ENCODE peak calls at places on chromosomes 11 and 22, in four cellular contexts. One of them, this sample, is unnamed.
A peak's percentile ranks its signal among the peaks of the same experiment; 100 is the strongest.

GRCh38 chr11:83655996-83656395 is 369.8 kb upstream of the CCDC90B start:
- DNase-seq in GM12865: no peak
- DNase-seq in AG10803: no peak
- DNase-seq in neural progenitor cell: no peak
- DNase-seq in this sample: no peak

GRCh38 chr11:36098046-36098445 is 154.2 kb downstream of the LDLRAD3 start:
- DNase-seq in neural progenitor cell: no peak
- DNase-seq in AG10803: peak; percentile 6
- DNase-seq in GM12865: no peak
- DNase-seq in this sample: no peak

GRCh38 chr11:13784848-13785247 is 116.4 kb downstream of the FAR1 start:
- DNase-seq in neural progenitor cell: no peak
- DNase-seq in GM12865: no peak
- DNase-seq in AG10803: no peak
- DNase-seq in this sample: no peak

GRCh38 chr11:27124514-27125264 is 84.1 kb downstream of the BBOX1 start:
- DNase-seq in neural progenitor cell: no peak
- DNase-seq in AG10803: peak; percentile 59
- DNase-seq in GM12865: no peak
- DNase-seq in this sample: no peak

GRCh38 chr11:44905131-44905866 is 45.4 kb downstream of the TP53I11 start:
- DNase-seq in neural progenitor cell: no peak
- DNase-seq in GM12865: no peak
- DNase-seq in AG10803: no peak
- DNase-seq in this sample: no peak

GRCh38 chr22:35039625-35040024 is 26.3 kb upstream of the ISX start:
- DNase-seq in neural progenitor cell: no peak
- DNase-seq in GM12865: no peak
- DNase-seq in AG10803: peak; percentile 10
- DNase-seq in this sample: no peak

GRCh38 chr11:80937831-80938230 is 1497.0 kb upstream of the TENM4 start:
- DNase-seq in neural progenitor cell: no peak
- DNase-seq in AG10803: peak; percentile 13
- DNase-seq in GM12865: no peak
- DNase-seq in this sample: no peak

GRCh38 chr11:5596611-5597201 is at the start of gene TRIM6:
- DNase-seq in neural progenitor cell: peak; percentile 79
- DNase-seq in GM12865: peak; percentile 56
- DNase-seq in AG10803: peak; percentile 50
- DNase-seq in this sample: no peak

GRCh38 chr11:106389096-106389495 is 311.6 kb downstream of the AASDHPPT start:
- DNase-seq in neural progenitor cell: no peak
- DNase-seq in AG10803: peak; percentile 49
- DNase-seq in GM12865: no peak
- DNase-seq in this sample: no peak

GRCh38 chr22:38868286-38868721 is 3.7 kb downstream of the CBX6 start:
- DNase-seq in GM12865: no peak
- DNase-seq in AG10803: no peak
- DNase-seq in neural progenitor cell: no peak
- DNase-seq in this sample: peak; percentile 51

GRCh38 chr22:40202225-40202944 is 24.7 kb downstream of the TNRC6B start:
- DNase-seq in AG10803: no peak
- DNase-seq in GM12865: no peak
- DNase-seq in neural progenitor cell: no peak
- DNase-seq in this sample: no peak

GRCh38 chr22:22235564-22235963 is 9.0 kb upstream of the VPREB1 start:
- DNase-seq in neural progenitor cell: peak; percentile 61
- DNase-seq in AG10803: no peak
- DNase-seq in GM12865: peak; percentile 76
- DNase-seq in this sample: no peak

GRCh38 chr11:63829823-63830489 is 9.0 kb upstream of the MARK2 start:
- DNase-seq in GM12865: peak; percentile 28
- DNase-seq in AG10803: no peak
- DNase-seq in neural progenitor cell: peak; percentile 68
- DNase-seq in this sample: no peak

GRCh38 chr11:68959465-68960298 is 21.1 kb downstream of the MRGPRD start:
- DNase-seq in AG10803: no peak
- DNase-seq in GM12865: no peak
- DNase-seq in neural progenitor cell: no peak
- DNase-seq in this sample: peak; percentile 75

GRCh38 chr11:34890812-34891211 is 25.4 kb downstream of the APIP start:
- DNase-seq in neural progenitor cell: peak; percentile 59
- DNase-seq in AG10803: peak; percentile 46
- DNase-seq in GM12865: peak; percentile 21
- DNase-seq in this sample: no peak

GRCh38 chr22:27740192-27740748 is 61.3 kb downstream of the MN1 start:
- DNase-seq in neural progenitor cell: no peak
- DNase-seq in AG10803: no peak
- DNase-seq in GM12865: no peak
- DNase-seq in this sample: no peak

GRCh38 chr11:78310500-78310909 is 107.1 kb downstream of the GAB2 start:
- DNase-seq in AG10803: peak; percentile 46
- DNase-seq in neural progenitor cell: no peak
- DNase-seq in GM12865: peak; percentile 83
- DNase-seq in this sample: no peak

GRCh38 chr11:129973809-129974208 is 28.8 kb downstream of the PRDM10 start:
- DNase-seq in GM12865: no peak
- DNase-seq in neural progenitor cell: peak; percentile 20
- DNase-seq in AG10803: no peak
- DNase-seq in this sample: no peak

GRCh38 chr11:83174008-83174407 is 17.1 kb downstream of the PCF11 start:
- DNase-seq in neural progenitor cell: no peak
- DNase-seq in AG10803: no peak
- DNase-seq in GM12865: no peak
- DNase-seq in this sample: no peak

GRCh38 chr11:104060004-104060403 is 23.6 kb downstream of the DDI1 start:
- DNase-seq in AG10803: no peak
- DNase-seq in GM12865: no peak
- DNase-seq in neural progenitor cell: no peak
- DNase-seq in this sample: no peak

GRCh38 chr11:78181155-78181554 is 7.3 kb downstream of the KCTD21 start:
- DNase-seq in neural progenitor cell: no peak
- DNase-seq in GM12865: no peak
- DNase-seq in AG10803: no peak
- DNase-seq in this sample: no peak

GRCh38 chr22:22210889-22211833 is 33.4 kb upstream of the VPREB1 start:
- DNase-seq in neural progenitor cell: no peak
- DNase-seq in AG10803: no peak
- DNase-seq in GM12865: no peak
- DNase-seq in this sample: no peak

GRCh38 chr22:32411388-32411787 is 659 bp downstream of the RTCB start:
- DNase-seq in neural progenitor cell: peak; percentile 4
- DNase-seq in GM12865: peak; percentile 15
- DNase-seq in AG10803: peak; percentile 7
- DNase-seq in this sample: no peak

GRCh38 chr22:30876925-30877553 is 91.5 kb downstream of the MORC2 start:
- DNase-seq in neural progenitor cell: no peak
- DNase-seq in AG10803: peak; percentile 31
- DNase-seq in GM12865: no peak
- DNase-seq in this sample: peak; percentile 40

GRCh38 chr11:109859325-109859724 is 233.9 kb upstream of the ZC3H12C start:
- DNase-seq in AG10803: peak; percentile 56
- DNase-seq in neural progenitor cell: no peak
- DNase-seq in GM12865: no peak
- DNase-seq in this sample: no peak

GRCh38 chr22:46935506-46936377 is 173.3 kb downstream of the TBC1D22A start:
- DNase-seq in GM12865: no peak
- DNase-seq in neural progenitor cell: no peak
- DNase-seq in AG10803: no peak
- DNase-seq in this sample: no peak

GRCh38 chr11:68889948-68890446 is 13.6 kb downstream of the MRPL21 start:
- DNase-seq in neural progenitor cell: peak; percentile 71
- DNase-seq in AG10803: peak; percentile 98
- DNase-seq in GM12865: no peak
- DNase-seq in this sample: peak; percentile 75

GRCh38 chr11:69241075-69241740 is 52.7 kb upstream of the MYEOV start:
- DNase-seq in AG10803: no peak
- DNase-seq in GM12865: no peak
- DNase-seq in neural progenitor cell: no peak
- DNase-seq in this sample: no peak

GRCh38 chr11:2802389-2803185 is 83.0 kb downstream of the CDKN1C start:
- DNase-seq in GM12865: no peak
- DNase-seq in AG10803: no peak
- DNase-seq in neural progenitor cell: no peak
- DNase-seq in this sample: peak; percentile 67

GRCh38 chr22:47593291-47593690 is 830.8 kb downstream of the TBC1D22A start:
- DNase-seq in neural progenitor cell: no peak
- DNase-seq in AG10803: no peak
- DNase-seq in GM12865: no peak
- DNase-seq in this sample: peak; percentile 54

GRCh38 chr11:125320347-125321122 is 156.0 kb downstream of the PKNOX2 start:
- DNase-seq in AG10803: no peak
- DNase-seq in neural progenitor cell: no peak
- DNase-seq in GM12865: no peak
- DNase-seq in this sample: no peak

GRCh38 chr11:47177229-47177845 is 658 bp upstream of the ARFGAP2 start:
- DNase-seq in AG10803: peak; percentile 85
- DNase-seq in GM12865: peak; percentile 89
- DNase-seq in neural progenitor cell: peak; percentile 85
- DNase-seq in this sample: no peak

GRCh38 chr22:42949159-42949558 is 65.8 kb downstream of the PACSIN2 start:
- DNase-seq in GM12865: no peak
- DNase-seq in AG10803: peak; percentile 76
- DNase-seq in neural progenitor cell: no peak
- DNase-seq in this sample: no peak

GRCh38 chr11:117443269-117444186 is 115.9 kb downstream of the CEP164 start:
- DNase-seq in AG10803: peak; percentile 27
- DNase-seq in GM12865: peak; percentile 35
- DNase-seq in neural progenitor cell: peak; percentile 88
- DNase-seq in this sample: no peak
- TF ChIP-seq CTCF in AG10803: peak; percentile 54
- TF ChIP-seq CTCF in GM12865: peak; percentile 42
- TF ChIP-seq CTCF in neural progenitor cell: peak; percentile 78
- TF ChIP-seq CTCF in this sample: peak; percentile 76

GRCh38 chr11:66868726-66869291 is 11.9 kb downstream of the LRFN4 start:
- DNase-seq in neural progenitor cell: peak; percentile 86
- DNase-seq in AG10803: no peak
- DNase-seq in GM12865: peak; percentile 86
- DNase-seq in this sample: no peak
- TF ChIP-seq CTCF in neural progenitor cell: peak; percentile 67
- TF ChIP-seq CTCF in AG10803: no peak
- TF ChIP-seq CTCF in GM12865: peak; percentile 67
- TF ChIP-seq CTCF in this sample: peak; percentile 18

DNA sequence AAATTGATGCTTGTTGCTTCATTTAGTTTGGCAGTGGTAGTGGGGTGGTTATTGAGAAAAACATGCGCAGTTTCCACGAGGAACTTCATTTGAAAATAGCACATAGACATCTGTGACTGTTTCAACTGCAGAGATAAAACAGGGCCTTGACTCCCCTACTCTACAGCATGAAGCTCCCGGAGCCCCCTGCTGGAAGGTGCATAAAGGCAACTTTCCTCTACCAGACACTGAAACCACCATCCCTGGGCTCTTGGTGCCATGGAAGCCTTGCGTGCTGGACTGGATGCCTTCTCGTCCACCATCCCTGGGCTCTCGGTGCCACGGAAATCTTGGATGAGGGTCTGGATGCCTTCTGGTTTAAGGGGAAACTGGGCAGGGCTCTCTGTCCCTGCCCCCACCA is 195.8 kb downstream of the CSNK2A3 start:
- DNase-seq in neural progenitor cell: peak; percentile 73
- DNase-seq in AG10803: peak; percentile 11
- DNase-seq in GM12865: peak; percentile 56
- DNase-seq in this sample: no peak
- TF ChIP-seq CTCF in neural progenitor cell: peak; percentile 55
- TF ChIP-seq CTCF in AG10803: peak; percentile 44
- TF ChIP-seq CTCF in GM12865: peak; percentile 45
- TF ChIP-seq CTCF in this sample: peak; percentile 73

DNA sequence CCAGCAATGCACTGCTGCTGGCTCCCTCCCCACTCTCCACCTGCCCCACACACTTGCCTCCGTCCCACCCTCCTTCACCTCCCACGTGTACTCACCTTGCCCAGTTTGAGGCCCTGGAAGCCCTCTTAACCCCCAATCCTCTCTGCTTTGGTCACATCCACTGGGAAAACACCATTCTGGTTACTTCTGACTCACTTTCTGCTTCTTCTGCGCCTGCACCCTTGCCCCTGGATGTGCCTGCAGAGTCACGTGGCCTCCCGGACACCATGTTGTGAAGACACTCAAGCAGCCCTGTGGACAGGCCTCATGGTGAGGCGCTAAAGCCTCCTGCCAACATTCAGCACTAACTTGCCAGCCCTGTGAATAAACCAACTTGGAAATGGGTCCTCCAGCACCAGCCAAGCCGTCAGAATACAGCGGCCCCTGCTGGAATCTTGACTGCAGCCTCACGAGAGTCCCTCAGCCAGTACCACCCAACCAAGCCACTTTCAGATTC is 2.6 kb upstream of the NAALADL1 start:
- DNase-seq in GM12865: no peak
- DNase-seq in AG10803: no peak
- DNase-seq in neural progenitor cell: peak; percentile 55
- DNase-seq in this sample: no peak
- TF ChIP-seq CTCF in GM12865: no peak
- TF ChIP-seq CTCF in AG10803: peak; percentile 33
- TF ChIP-seq CTCF in neural progenitor cell: peak; percentile 57
- TF ChIP-seq CTCF in this sample: peak; percentile 43

GRCh38 chr22:45462034-45462655 is 40.5 kb upstream of the FBLN1 start:
- DNase-seq in GM12865: peak; percentile 33
- DNase-seq in AG10803: no peak
- DNase-seq in neural progenitor cell: no peak
- DNase-seq in this sample: no peak
- TF ChIP-seq CTCF in GM12865: no peak
- TF ChIP-seq CTCF in AG10803: no peak
- TF ChIP-seq CTCF in neural progenitor cell: peak; percentile 41
- TF ChIP-seq CTCF in this sample: peak; percentile 48

DNA sequence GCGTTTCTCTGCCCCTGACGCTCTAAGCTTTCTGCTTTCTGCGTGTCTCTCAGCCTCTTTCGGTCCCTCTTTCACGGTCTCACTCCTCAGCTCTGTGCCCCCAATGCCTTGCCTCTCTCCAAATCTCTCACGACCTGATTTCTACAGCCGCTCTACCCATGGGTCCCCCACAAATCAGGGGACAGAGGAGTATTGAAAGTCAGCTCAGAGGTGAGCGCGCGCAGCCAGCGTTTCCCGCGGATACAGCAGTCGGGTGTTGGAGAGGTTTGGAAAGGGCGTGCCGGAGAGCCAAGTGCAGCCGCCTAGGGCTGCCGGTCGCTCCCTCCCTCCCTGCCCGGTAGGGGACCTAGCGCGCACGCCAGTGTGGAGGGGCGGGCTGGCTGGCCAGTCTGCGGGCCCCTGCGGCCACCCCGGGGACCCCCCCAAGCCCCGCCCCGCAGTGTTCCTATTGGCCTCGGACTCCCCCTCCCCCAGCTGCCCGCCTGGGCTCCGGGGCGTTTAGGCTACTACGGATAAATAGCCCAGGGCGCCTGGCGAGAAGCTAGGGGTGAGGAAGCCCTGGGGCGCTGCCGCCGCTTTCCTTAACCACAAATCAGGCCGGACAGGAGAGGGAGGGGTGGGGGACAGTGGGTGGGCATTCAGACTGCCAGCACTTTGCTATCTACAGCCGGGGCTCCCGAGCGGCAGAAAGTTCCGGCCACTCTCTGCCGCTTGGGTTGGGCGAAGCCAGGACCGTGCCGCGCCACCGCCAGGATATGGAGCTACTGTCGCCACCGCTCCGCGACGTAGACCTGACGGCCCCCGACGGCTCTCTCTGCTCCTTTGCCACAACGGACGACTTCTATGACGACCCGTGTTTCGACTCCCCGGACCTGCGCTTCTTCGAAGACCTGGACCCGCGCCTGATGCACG is at the start of gene MYOD1:
- DNase-seq in GM12865: no peak
- DNase-seq in neural progenitor cell: peak; percentile 70
- DNase-seq in AG10803: no peak
- DNase-seq in this sample: no peak
- TF ChIP-seq CTCF in GM12865: no peak
- TF ChIP-seq CTCF in neural progenitor cell: peak; percentile 14
- TF ChIP-seq CTCF in AG10803: no peak
- TF ChIP-seq CTCF in this sample: no peak

This sample was measured in chondrocyte.